ENCODE peak calls at places on chromosomes 11 and 22, in eight cellular contexts. V, G, A, W, X, T, B and I are unnamed samples.

GRCh38 chr11:79052539-79052938 is 388.3 kb downstream of the TENM4 start:
- DNase-seq in V (no peak), G (no peak), A (no peak), W (no peak), X (no peak), T (peak), B (no peak), I (no peak)

GRCh38 chr11:44319170-44319551 is 9.2 kb upstream of the ALX4 start:
- DNase-seq in V (no peak), G (no peak), A (no peak), W (no peak), X (no peak), T (no peak), B (no peak), I (no peak)

GRCh38 chr11:76526878-76527277 is 82.1 kb downstream of the EMSY start:
- DNase-seq in V (no peak), G (no peak), A (no peak), W (no peak), X (no peak), T (no peak), B (no peak), I (no peak)

GRCh38 chr11:93655581-93656255 is 5.8 kb upstream of the CEP295 start:
- DNase-seq in V (no peak), G (no peak), A (no peak), W (no peak), X (no peak), T (no peak), B (no peak), I (no peak)

GRCh38 chr22:45738206-45738605 is 66.6 kb downstream of the ATXN10 start:
- DNase-seq in V (no peak), G (no peak), A (no peak), W (no peak), X (no peak), T (no peak), B (no peak), I (no peak)

GRCh38 chr11:44840526-44840925 is 110.2 kb downstream of the TP53I11 start:
- DNase-seq in V (no peak), G (no peak), A (no peak), W (no peak), X (no peak), T (no peak), B (no peak), I (no peak)

GRCh38 chr22:22139364-22139763 is 105.2 kb upstream of the VPREB1 start:
- DNase-seq in V (no peak), G (no peak), A (no peak), W (no peak), X (no peak), T (no peak), B (no peak), I (no peak)

GRCh38 chr11:127485541-127485940 is 485.0 kb upstream of the KIRREL3 start:
- DNase-seq in V (no peak), G (no peak), A (no peak), W (no peak), X (no peak), T (no peak), B (no peak), I (no peak)

GRCh38 chr11:121763526-121763925 is 310.8 kb upstream of the SORL1-AS1 start:
- DNase-seq in V (no peak), G (no peak), A (no peak), W (peak), X (no peak), T (no peak), B (no peak), I (no peak)

GRCh38 chr11:112227002-112227401 is 774 bp downstream of the PTS start:
- DNase-seq in V (peak), G (no peak), A (no peak), W (no peak), X (no peak), T (no peak), B (no peak), I (no peak)

GRCh38 chr22:38442967-38443674 is 11.9 kb downstream of the KCNJ4 start:
- DNase-seq in V (no peak), G (no peak), A (no peak), W (no peak), X (no peak), T (no peak), B (no peak), I (no peak)

GRCh38 chr22:38403806-38404205 is 51.2 kb downstream of the KCNJ4 start:
- DNase-seq in V (no peak), G (no peak), A (no peak), W (peak), X (no peak), T (no peak), B (no peak), I (no peak)

GRCh38 chr11:79678780-79679468 is 238.1 kb upstream of the TENM4 start:
- DNase-seq in V (no peak), G (no peak), A (no peak), W (no peak), X (no peak), T (no peak), B (no peak), I (no peak)

GRCh38 chr11:129291556-129291955 is 84.1 kb upstream of the BARX2 start:
- DNase-seq in V (no peak), G (no peak), A (no peak), W (no peak), X (no peak), T (no peak), B (no peak), I (no peak)

GRCh38 chr11:94144233-94144632 is 15.6 kb downstream of the PANX1 start:
- DNase-seq in V (no peak), G (no peak), A (no peak), W (no peak), X (no peak), T (no peak), B (no peak), I (no peak)

GRCh38 chr11:126307706-126308105 is 3.8 kb downstream of the DCPS start:
- DNase-seq in V (peak), G (no peak), A (peak), W (no peak), X (no peak), T (peak), B (no peak), I (no peak)

GRCh38 chr11:121964591-121964990 is 151.4 kb downstream of the BLID start:
- DNase-seq in V (peak), G (no peak), A (no peak), W (no peak), X (no peak), T (no peak), B (no peak), I (no peak)

GRCh38 chr22:39185601-39186012 is 33.1 kb upstream of the CBX7 start:
- DNase-seq in V (no peak), G (no peak), A (no peak), W (no peak), X (no peak), T (no peak), B (no peak), I (no peak)

GRCh38 chr11:30143098-30143705 is 87.6 kb upstream of the FSHB start:
- DNase-seq in V (peak), G (no peak), A (peak), W (peak), X (no peak), T (peak), B (no peak), I (no peak)

GRCh38 chr22:48853627-48854240 is 973.9 kb downstream of the BRD1 start:
- DNase-seq in V (no peak), G (no peak), A (no peak), W (no peak), X (no peak), T (no peak), B (no peak), I (no peak)

GRCh38 chr11:336666-337002 is 16.0 kb upstream of the IFITM3 start:
- DNase-seq in V (no peak), G (no peak), A (no peak), W (no peak), X (no peak), T (no peak), B (no peak), I (no peak)

GRCh38 chr11:12164061-12165014 is 53.9 kb downstream of the MICAL2 start:
- DNase-seq in V (peak), G (no peak), A (no peak), W (no peak), X (no peak), T (no peak), B (no peak), I (no peak)

GRCh38 chr11:28621648-28622215 is 513.5 kb downstream of the METTL15 start:
- DNase-seq in V (no peak), G (no peak), A (no peak), W (no peak), X (no peak), T (no peak), B (no peak), I (no peak)

GRCh38 chr11:70185348-70186055 is 17.6 kb upstream of the FADD start:
- DNase-seq in V (no peak), G (no peak), A (no peak), W (no peak), X (no peak), T (no peak), B (no peak), I (no peak)

GRCh38 chr11:71962428-71963038 is 33.7 kb downstream of the RNF121 start:
- DNase-seq in V (no peak), G (no peak), A (no peak), W (peak), X (no peak), T (no peak), B (no peak), I (no peak)

GRCh38 chr11:90414221-90414620 is 191.4 kb upstream of the CHORDC1 start:
- DNase-seq in V (no peak), G (no peak), A (no peak), W (no peak), X (no peak), T (no peak), B (no peak), I (no peak)

GRCh38 chr11:65615950-65616574 is 486 bp downstream of the PCNX3 start:
- DNase-seq in V (peak), G (peak), A (peak), W (peak), X (no peak), T (no peak), B (no peak), I (peak)

GRCh38 chr22:37202706-37203105 is 9.6 kb downstream of the SSTR3 start:
- DNase-seq in V (no peak), G (no peak), A (no peak), W (no peak), X (no peak), T (no peak), B (no peak), I (no peak)

GRCh38 chr11:103673773-103674172 is 362.7 kb upstream of the DDI1 start:
- DNase-seq in V (no peak), G (no peak), A (no peak), W (no peak), X (no peak), T (no peak), B (no peak), I (no peak)

GRCh38 chr11:109432105-109432504 is 10.1 kb downstream of the C11orf87 start:
- DNase-seq in V (no peak), G (no peak), A (no peak), W (no peak), X (no peak), T (no peak), B (no peak), I (no peak)

GRCh38 chr22:44133901-44134511 is 46.7 kb upstream of the PARVG start:
- DNase-seq in V (no peak), G (no peak), A (no peak), W (no peak), X (no peak), T (no peak), B (no peak), I (no peak)

GRCh38 chr11:125433454-125434121 is 62.5 kb downstream of the FEZ1 start:
- DNase-seq in V (peak), G (no peak), A (no peak), W (peak), X (no peak), T (peak), B (no peak), I (peak)

GRCh38 chr22:19827341-19828034 is 27.2 kb downstream of the GNB1L start:
- DNase-seq in V (no peak), G (no peak), A (no peak), W (no peak), X (no peak), T (no peak), B (no peak), I (no peak)

GRCh38 chr11:45995342-45995734 is 72.9 kb downstream of the LARGE2 start:
- DNase-seq in V (no peak), G (no peak), A (no peak), W (no peak), X (no peak), T (no peak), B (no peak), I (no peak)

GRCh38 chr11:76799061-76799804 is 16.1 kb downstream of the TSKU start:
- DNase-seq in V (peak), G (peak), A (peak), W (peak), X (peak), T (peak), B (peak), I (peak)

GRCh38 chr11:15101072-15101701 is 13.5 kb upstream of the INSC start:
- DNase-seq in V (peak), G (peak), A (peak), W (peak), X (peak), T (peak), B (peak), I (peak)

GRCh38 chr11:106399624-106400023 is 322.2 kb downstream of the AASDHPPT start:
- DNase-seq in V (no peak), G (no peak), A (no peak), W (no peak), X (no peak), T (no peak), B (no peak), I (no peak)

GRCh38 chr11:16738949-16739262 is 459 bp downstream of the C11orf58 start:
- DNase-seq in V (no peak), G (no peak), A (no peak), W (no peak), X (no peak), T (no peak), B (no peak), I (no peak)